ENCODE peak calls at places on chromosomes 2 and 18, in four cellular contexts. L is epithelial cell of proximal tubule; T is activated CD8-positive, alpha-beta T cell treated with anti-CD3 and anti-CD28 coated beads for 36 hours; O is endodermal cell. H is an unnamed sample.

GRCh38 chr2:9655441-9656269 is 24.9 kb upstream of the YWHAQ start:
- DNase-seq in O (no peak), L (no peak), T (peak; percentile 88), H (no peak)

GRCh38 chr2:85772019-85772745 is 18.4 kb downstream of the ATOH8 start:
- DNase-seq in O (peak; percentile 75), T (no peak), L (peak; percentile 67), H (peak; percentile 65)

GRCh38 chr18:58413667-58414628 is 214.9 kb downstream of the ALPK2 start:
- DNase-seq in T (no peak), L (no peak), O (peak; percentile 54), H (no peak)

GRCh38 chr2:219552382-219553167 is 8.7 kb downstream of the TMEM198 start:
- DNase-seq in O (peak; percentile 98), L (no peak), T (peak; percentile 87), H (no peak)

GRCh38 chr2:168244318-168244717 is 3.1 kb downstream of the STK39 start:
- DNase-seq in O (no peak), T (peak; percentile 78), L (no peak), H (no peak)

GRCh38 chr18:46253498-46253897 is 149.3 kb downstream of the HAUS1 start:
- DNase-seq in O (no peak), L (peak; percentile 71), T (no peak), H (no peak)

GRCh38 chr18:22370414-22370813 is 47.3 kb downstream of the CTAGE1 start:
- DNase-seq in L (no peak), T (no peak), O (no peak), H (no peak)

GRCh38 chr18:40852406-40852805 is 1102.6 kb upstream of the PIK3C3 start:
- DNase-seq in O (no peak), L (no peak), T (no peak), H (no peak)

GRCh38 chr2:145771526-145771925 is 1251.6 kb upstream of the ZEB2 start:
- DNase-seq in T (no peak), L (no peak), O (no peak), H (no peak)

GRCh38 chr18:57844319-57844718 is 41.2 kb upstream of the ATP8B1 start:
- DNase-seq in O (no peak), T (no peak), L (no peak), H (no peak)

GRCh38 chr18:10213526-10213925 is 240.9 kb upstream of the APCDD1 start:
- DNase-seq in O (no peak), L (no peak), T (peak; percentile 3), H (no peak)

GRCh38 chr18:22683196-22683676 is 249.9 kb upstream of the RBBP8 start:
- DNase-seq in O (no peak), T (no peak), L (peak; percentile 98), H (no peak)

GRCh38 chr18:37565985-37566478 is 434 bp upstream of the CELF4 start:
- DNase-seq in O (peak; percentile 81), T (no peak), L (no peak), H (peak; percentile 60)

GRCh38 chr2:8802741-8803140 is 34.7 kb downstream of the KIDINS220 start:
- DNase-seq in L (no peak), T (no peak), O (no peak), H (no peak)

GRCh38 chr2:233673896-233674295 is 2.2 kb downstream of the UGT1A9 start:
- DNase-seq in T (no peak), O (no peak), L (no peak), H (no peak)

H was measured in H9.